ENCODE peak calls at places on chromosomes 5 and 9, in five cellular contexts. One of them, this sample, is unnamed. For H3K4me1, the result is how much of the 10 kb centered on the place peaks cover.

GRCh38 chr5:95712347-95712958 is 18.7 kb upstream of the RHOBTB3 start:
- DNase-seq in iPS DF 6.9: no peak
- DNase-seq in psoas muscle: no peak
- DNase-seq in CD4-positive, alpha-beta memory T cell: no peak
- DNase-seq in fibroblast of lung: peak
- DNase-seq in this sample: peak

GRCh38 chr9:136538599-136539426 is 7.0 kb downstream of the NOTCH1 start:
- DNase-seq in iPS DF 6.9: no peak
- DNase-seq in psoas muscle: no peak
- DNase-seq in CD4-positive, alpha-beta memory T cell: peak
- DNase-seq in fibroblast of lung: no peak
- DNase-seq in this sample: no peak

GRCh38 chr5:174481737-174482136 is 242.6 kb upstream of the MSX2 start:
- DNase-seq in iPS DF 6.9: no peak
- DNase-seq in psoas muscle: no peak
- DNase-seq in CD4-positive, alpha-beta memory T cell: no peak
- DNase-seq in fibroblast of lung: no peak
- DNase-seq in this sample: no peak

GRCh38 chr5:1476181-1476966 is 31.1 kb upstream of the SLC6A3 start:
- DNase-seq in iPS DF 6.9: no peak
- DNase-seq in psoas muscle: peak
- DNase-seq in CD4-positive, alpha-beta memory T cell: no peak
- DNase-seq in fibroblast of lung: no peak
- DNase-seq in this sample: no peak

GRCh38 chr9:304106-304505 is 89.4 kb downstream of the DOCK8 start:
- DNase-seq in iPS DF 6.9: no peak
- DNase-seq in psoas muscle: no peak
- DNase-seq in CD4-positive, alpha-beta memory T cell: no peak
- DNase-seq in fibroblast of lung: no peak
- DNase-seq in this sample: no peak

GRCh38 chr9:87119328-87119881 is 172.1 kb upstream of the GAS1 start:
- DNase-seq in iPS DF 6.9: no peak
- DNase-seq in psoas muscle: no peak
- DNase-seq in CD4-positive, alpha-beta memory T cell: no peak
- DNase-seq in fibroblast of lung: peak
- DNase-seq in this sample: peak

GRCh38 chr9:95644377-95644776 is 127.6 kb upstream of the PTCH1 start:
- DNase-seq in iPS DF 6.9: no peak
- DNase-seq in psoas muscle: no peak
- DNase-seq in CD4-positive, alpha-beta memory T cell: no peak
- DNase-seq in fibroblast of lung: peak
- DNase-seq in this sample: no peak

GRCh38 chr5:60036539-60036938 is 143.0 kb upstream of the PDE4D start:
- DNase-seq in iPS DF 6.9: no peak
- DNase-seq in psoas muscle: no peak
- DNase-seq in CD4-positive, alpha-beta memory T cell: no peak
- DNase-seq in fibroblast of lung: no peak
- DNase-seq in this sample: no peak

GRCh38 chr9:89002987-89003386 is 11.7 kb downstream of the S1PR3 start:
- DNase-seq in iPS DF 6.9: no peak
- DNase-seq in psoas muscle: no peak
- DNase-seq in CD4-positive, alpha-beta memory T cell: no peak
- DNase-seq in fibroblast of lung: no peak
- DNase-seq in this sample: no peak

GRCh38 chr5:40838076-40838475 is 3.1 kb upstream of the RPL37 start:
- DNase-seq in iPS DF 6.9: no peak
- DNase-seq in psoas muscle: no peak
- DNase-seq in CD4-positive, alpha-beta memory T cell: peak
- DNase-seq in fibroblast of lung: no peak
- DNase-seq in this sample: no peak

GRCh38 chr5:38009754-38010386 is 170.0 kb upstream of the GDNF start:
- DNase-seq in iPS DF 6.9: no peak
- DNase-seq in psoas muscle: no peak
- DNase-seq in CD4-positive, alpha-beta memory T cell: no peak
- DNase-seq in fibroblast of lung: no peak
- DNase-seq in this sample: no peak

GRCh38 chr5:17794829-17795228 is 160.6 kb downstream of the TAF11L14 start:
- DNase-seq in iPS DF 6.9: no peak
- DNase-seq in psoas muscle: no peak
- DNase-seq in CD4-positive, alpha-beta memory T cell: no peak
- DNase-seq in fibroblast of lung: no peak
- DNase-seq in this sample: no peak

GRCh38 chr5:179416906-179417470 is 71.7 kb upstream of the ADAMTS2 start:
- DNase-seq in iPS DF 6.9: no peak
- DNase-seq in psoas muscle: no peak
- DNase-seq in CD4-positive, alpha-beta memory T cell: no peak
- DNase-seq in fibroblast of lung: no peak
- DNase-seq in this sample: no peak

GRCh38 chr9:9387511-9388115 is 1225.2 kb downstream of the PTPRD start:
- DNase-seq in iPS DF 6.9: no peak
- DNase-seq in psoas muscle: no peak
- DNase-seq in CD4-positive, alpha-beta memory T cell: no peak
- DNase-seq in fibroblast of lung: no peak
- DNase-seq in this sample: no peak

GRCh38 chr5:172798422-172799215 is 27.6 kb upstream of the DUSP1 start:
- DNase-seq in iPS DF 6.9: no peak
- DNase-seq in psoas muscle: peak
- DNase-seq in CD4-positive, alpha-beta memory T cell: no peak
- DNase-seq in fibroblast of lung: peak
- DNase-seq in this sample: peak

GRCh38 chr5:179883163-179883562 is 24.5 kb downstream of the TBC1D9B start:
- DNase-seq in iPS DF 6.9: no peak
- DNase-seq in psoas muscle: no peak
- DNase-seq in CD4-positive, alpha-beta memory T cell: no peak
- DNase-seq in fibroblast of lung: no peak
- DNase-seq in this sample: no peak

GRCh38 chr9:129439242-129439641 is 181.7 kb downstream of the C9orf50 start:
- DNase-seq in iPS DF 6.9: no peak
- DNase-seq in psoas muscle: no peak
- DNase-seq in CD4-positive, alpha-beta memory T cell: no peak
- DNase-seq in fibroblast of lung: no peak
- DNase-seq in this sample: no peak

GRCh38 chr9:33719581-33720374 is 75.6 kb upstream of the PRSS3 start:
- DNase-seq in iPS DF 6.9: no peak
- DNase-seq in psoas muscle: no peak
- DNase-seq in CD4-positive, alpha-beta memory T cell: peak
- DNase-seq in fibroblast of lung: no peak
- DNase-seq in this sample: no peak

GRCh38 chr5:93821892-93822291 is 80.5 kb upstream of the POU5F2 start:
- DNase-seq in iPS DF 6.9: no peak
- DNase-seq in psoas muscle: no peak
- DNase-seq in CD4-positive, alpha-beta memory T cell: no peak
- DNase-seq in fibroblast of lung: no peak
- DNase-seq in this sample: no peak

GRCh38 chr9:123406691-123407536 is 50.9 kb downstream of the CRB2 start:
- DNase-seq in iPS DF 6.9: no peak
- DNase-seq in psoas muscle: no peak
- DNase-seq in CD4-positive, alpha-beta memory T cell: no peak
- DNase-seq in fibroblast of lung: peak
- DNase-seq in this sample: no peak

GRCh38 chr5:71830626-71831539 is 111.8 kb downstream of the CARTPT start:
- DNase-seq in iPS DF 6.9: no peak
- DNase-seq in psoas muscle: peak
- DNase-seq in CD4-positive, alpha-beta memory T cell: no peak
- DNase-seq in fibroblast of lung: peak
- DNase-seq in this sample: peak

GRCh38 chr5:166772770-166773169 is 1518.7 kb upstream of the WWC1 start:
- DNase-seq in iPS DF 6.9: no peak
- DNase-seq in psoas muscle: no peak
- DNase-seq in CD4-positive, alpha-beta memory T cell: no peak
- DNase-seq in fibroblast of lung: peak
- DNase-seq in this sample: peak

GRCh38 chr9:75146229-75146628 is 57.9 kb downstream of the OSTF1 start:
- DNase-seq in iPS DF 6.9: no peak
- DNase-seq in psoas muscle: no peak
- DNase-seq in CD4-positive, alpha-beta memory T cell: no peak
- DNase-seq in fibroblast of lung: peak
- DNase-seq in this sample: peak

GRCh38 chr5:9375756-9376155 is 170.1 kb downstream of the SEMA5A start:
- DNase-seq in iPS DF 6.9: no peak
- DNase-seq in psoas muscle: no peak
- DNase-seq in CD4-positive, alpha-beta memory T cell: no peak
- DNase-seq in fibroblast of lung: no peak
- DNase-seq in this sample: no peak

GRCh38 chr9:84667571-84668203 is 1.8 kb upstream of the NTRK2 start:
- DNase-seq in iPS DF 6.9: no peak
- DNase-seq in psoas muscle: no peak
- DNase-seq in CD4-positive, alpha-beta memory T cell: no peak
- DNase-seq in fibroblast of lung: peak
- DNase-seq in this sample: peak

DNA sequence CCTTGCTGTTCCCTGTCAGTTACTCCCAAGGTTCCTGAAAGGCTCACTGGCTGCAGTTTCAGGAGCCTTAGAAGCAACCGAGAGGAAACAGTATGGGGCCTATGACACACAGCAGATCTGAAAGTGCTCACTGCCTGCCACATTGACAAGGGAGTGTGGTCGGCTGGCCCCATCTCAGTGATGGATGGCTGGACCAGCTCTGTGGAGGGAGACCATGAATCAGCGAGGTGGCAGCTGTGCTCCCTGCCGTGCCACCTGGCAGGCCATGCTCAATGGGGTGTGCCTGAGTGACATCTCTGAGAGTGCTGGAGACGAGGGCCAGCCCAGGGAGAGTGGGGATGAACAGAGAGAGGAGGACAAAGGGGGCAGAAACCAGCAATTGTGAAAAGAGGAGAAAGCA is 49.1 kb downstream of the DOCK2 start:
- DNase-seq in iPS DF 6.9: no peak
- DNase-seq in psoas muscle: no peak
- DNase-seq in CD4-positive, alpha-beta memory T cell: no peak
- DNase-seq in fibroblast of lung: no peak
- DNase-seq in this sample: no peak
- H3K4me1 ChIP-seq in iPS DF 6.9: under half
- H3K4me1 ChIP-seq in psoas muscle: under half
- H3K4me1 ChIP-seq in CD4-positive, alpha-beta memory T cell: under half
- H3K4me1 ChIP-seq in fibroblast of lung: under half
- H3K4me1 ChIP-seq in this sample: under half

DNA sequence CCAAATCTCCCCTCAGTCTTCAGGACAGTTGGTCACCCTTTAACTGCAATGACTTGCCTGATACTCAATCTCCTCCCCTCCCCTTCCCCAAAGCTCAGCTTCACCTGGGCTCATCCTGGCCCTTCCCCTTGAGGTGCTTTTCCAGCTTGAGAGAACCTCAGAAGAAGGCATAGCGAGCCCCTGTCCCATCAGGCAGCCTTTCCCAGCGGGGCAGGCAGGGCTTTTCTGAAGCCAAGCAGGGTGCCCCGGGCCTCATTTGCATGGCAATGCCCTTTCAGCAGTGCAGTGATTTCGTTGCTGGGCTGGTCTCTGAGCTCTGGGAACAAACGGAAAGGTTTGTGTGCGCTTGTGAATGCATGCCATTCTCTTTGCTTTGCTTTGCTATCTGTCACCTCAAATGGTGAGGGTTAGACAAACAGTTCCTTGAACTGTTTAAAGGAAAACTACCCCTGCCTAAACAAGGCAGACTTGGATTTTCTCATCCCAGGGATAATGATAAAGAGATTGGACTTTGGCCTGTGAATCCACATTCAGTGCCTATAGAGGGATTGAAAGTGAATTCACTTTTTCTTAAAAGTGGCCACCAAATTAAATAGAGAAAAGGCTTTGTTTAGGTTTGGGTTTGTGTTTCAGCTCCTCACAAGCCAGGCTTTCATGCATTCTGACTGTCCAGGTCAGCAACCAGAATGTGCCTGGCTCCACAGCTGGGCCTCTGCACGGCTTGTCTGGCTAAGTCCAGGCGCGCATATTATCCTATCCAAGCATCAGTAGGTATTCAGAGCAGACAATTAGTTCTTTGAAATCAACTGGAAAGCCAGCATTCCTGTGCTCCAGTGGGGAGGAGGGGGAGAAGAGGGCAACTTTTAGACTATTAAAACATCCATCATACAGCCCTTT is 165.3 kb downstream of the ZNF608 start:
- DNase-seq in iPS DF 6.9: peak
- DNase-seq in psoas muscle: no peak
- DNase-seq in CD4-positive, alpha-beta memory T cell: no peak
- DNase-seq in fibroblast of lung: no peak
- DNase-seq in this sample: no peak
- H3K27ac ChIP-seq in iPS DF 6.9: peak
- H3K27ac ChIP-seq in psoas muscle: no peak
- H3K27ac ChIP-seq in CD4-positive, alpha-beta memory T cell: no peak
- H3K27ac ChIP-seq in fibroblast of lung: no peak
- H3K27ac ChIP-seq in this sample: no peak

GRCh38 chr5:168646335-168646734 is 67.2 kb upstream of the PANK3 start:
- DNase-seq in iPS DF 6.9: no peak
- DNase-seq in psoas muscle: no peak
- DNase-seq in CD4-positive, alpha-beta memory T cell: no peak
- DNase-seq in fibroblast of lung: no peak
- DNase-seq in this sample: peak

GRCh38 chr5:168648576-168648975 is 69.4 kb upstream of the PANK3 start:
- DNase-seq in iPS DF 6.9: no peak
- DNase-seq in psoas muscle: no peak
- DNase-seq in CD4-positive, alpha-beta memory T cell: no peak
- DNase-seq in fibroblast of lung: no peak
- DNase-seq in this sample: no peak

GRCh38 chr5:168645195-168645594 is 66.0 kb upstream of the PANK3 start:
- DNase-seq in iPS DF 6.9: no peak
- DNase-seq in psoas muscle: no peak
- DNase-seq in CD4-positive, alpha-beta memory T cell: no peak
- DNase-seq in fibroblast of lung: no peak
- DNase-seq in this sample: no peak

GRCh38 chr5:168648016-168648415 is 68.8 kb upstream of the PANK3 start:
- DNase-seq in iPS DF 6.9: no peak
- DNase-seq in psoas muscle: no peak
- DNase-seq in CD4-positive, alpha-beta memory T cell: no peak
- DNase-seq in fibroblast of lung: no peak
- DNase-seq in this sample: no peak

GRCh38 chr5:168647083-168647482 is 67.9 kb upstream of the PANK3 start:
- DNase-seq in iPS DF 6.9: no peak
- DNase-seq in psoas muscle: no peak
- DNase-seq in CD4-positive, alpha-beta memory T cell: no peak
- DNase-seq in fibroblast of lung: no peak
- DNase-seq in this sample: peak
- H3K4me1 ChIP-seq in iPS DF 6.9: under half
- H3K4me1 ChIP-seq in psoas muscle: under half
- H3K4me1 ChIP-seq in CD4-positive, alpha-beta memory T cell: under half
- H3K4me1 ChIP-seq in fibroblast of lung: under half
- H3K4me1 ChIP-seq in this sample: under half

DNA sequence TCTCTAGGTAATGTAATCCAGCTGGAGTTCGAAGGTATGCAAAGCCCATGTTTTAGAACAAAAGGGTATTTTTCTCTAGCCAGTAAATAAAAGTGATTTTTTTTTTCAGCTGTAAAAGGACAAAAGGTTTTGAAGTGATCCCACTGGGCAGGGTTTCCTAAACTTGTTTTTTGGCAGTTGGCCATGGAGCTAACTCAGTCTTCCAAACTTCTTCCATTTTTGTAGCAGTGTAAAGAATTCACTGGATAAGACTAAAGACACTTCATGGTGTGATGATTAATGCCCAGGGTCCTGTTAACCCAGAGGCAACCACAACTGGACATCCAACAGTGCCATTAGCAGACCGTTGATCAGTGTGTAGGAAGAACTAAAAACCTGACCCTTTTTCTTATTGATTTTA is 63.8 kb downstream of the TMEM252 start:
- DNase-seq in iPS DF 6.9: no peak
- DNase-seq in psoas muscle: no peak
- DNase-seq in CD4-positive, alpha-beta memory T cell: no peak
- DNase-seq in fibroblast of lung: no peak
- DNase-seq in this sample: no peak
- H3K27ac ChIP-seq in iPS DF 6.9: no peak
- H3K27ac ChIP-seq in psoas muscle: no peak
- H3K27ac ChIP-seq in CD4-positive, alpha-beta memory T cell: no peak
- H3K27ac ChIP-seq in fibroblast of lung: no peak
- H3K27ac ChIP-seq in this sample: no peak

This sample was measured in foreskin keratinocyte.